ENCODE peak calls at places on chromosomes 6 and 20, in six cellular contexts. O, D, N, M, Y and V are unnamed samples.
A peak's percentile ranks its signal among the peaks of the same experiment; 100 is the strongest.

GRCh38 chr6:36436466-36436865 is 6.2 kb downstream of the PXT1 start:
- DNase-seq in O (no peak), D (no peak), N (no peak), M (no peak), Y (peak; percentile 44), V (no peak)

GRCh38 chr6:38673397-38674165 is 29.4 kb downstream of the GLO1 start:
- DNase-seq in O (no peak), D (no peak), N (peak; percentile 63), M (no peak), Y (no peak), V (no peak)

GRCh38 chr6:154960299-154960796 is 34.8 kb upstream of the TIAM2 start:
- DNase-seq in O (no peak), D (no peak), N (no peak), M (no peak), Y (no peak), V (no peak)

GRCh38 chr20:58330692-58331091 is 21.2 kb downstream of the RAB22A start:
- DNase-seq in O (no peak), D (no peak), N (no peak), M (no peak), Y (no peak), V (no peak)

GRCh38 chr6:12957321-12958051 is 240.9 kb downstream of the PHACTR1 start:
- DNase-seq in O (no peak), D (no peak), N (peak; percentile 27), M (peak; percentile 61), Y (peak; percentile 71), V (peak; percentile 42)

GRCh38 chr6:35470663-35471120 is 2.5 kb downstream of the RPL10A start:
- DNase-seq in O (no peak), D (no peak), N (no peak), M (no peak), Y (no peak), V (no peak)

GRCh38 chr6:92810913-92811312 is 608.4 kb downstream of the EPHA7 start:
- DNase-seq in O (peak; percentile 3), D (peak; percentile 60), N (no peak), M (no peak), Y (peak; percentile 65), V (no peak)

GRCh38 chr6:89690944-89691324 is 52.4 kb upstream of the LYRM2 start:
- DNase-seq in O (no peak), D (no peak), N (no peak), M (no peak), Y (no peak), V (no peak)

GRCh38 chr20:36876473-36876833 is 515 bp downstream of the TLDC2 start:
- DNase-seq in O (no peak), D (no peak), N (no peak), M (no peak), Y (no peak), V (no peak)

GRCh38 chr6:36349240-36349639 is 12.6 kb upstream of the BNIP5 start:
- DNase-seq in O (no peak), D (no peak), N (no peak), M (no peak), Y (no peak), V (peak; percentile 47)

GRCh38 chr6:3751019-3751729 is at the start of gene PXDC1:
- DNase-seq in O (no peak), D (peak; percentile 30), N (no peak), M (no peak), Y (peak; percentile 33), V (no peak)

GRCh38 chr20:11542645-11543044 is 375.0 kb upstream of the BTBD3 start:
- DNase-seq in O (no peak), D (no peak), N (no peak), M (no peak), Y (no peak), V (no peak)

GRCh38 chr20:44809380-44810060 is 826 bp downstream of the RIMS4 start:
- DNase-seq in O (no peak), D (no peak), N (no peak), M (no peak), Y (no peak), V (no peak)

GRCh38 chr6:89353702-89354392 is 1.3 kb upstream of the UBE2J1 start:
- DNase-seq in O (no peak), D (no peak), N (peak; percentile 12), M (no peak), Y (no peak), V (no peak)

GRCh38 chr20:47764154-47764734 is 21.0 kb downstream of the SULF2 start:
- DNase-seq in O (no peak), D (peak; percentile 49), N (no peak), M (no peak), Y (no peak), V (no peak)

GRCh38 chr6:127458190-127458589 is 999 bp downstream of the KIAA0408 start:
- DNase-seq in O (no peak), D (no peak), N (no peak), M (no peak), Y (peak; percentile 51), V (no peak)

GRCh38 chr6:24666097-24666615 is 543 bp downstream of the TDP2 start:
- DNase-seq in O (no peak), D (peak; percentile 54), N (no peak), M (no peak), Y (peak; percentile 56), V (no peak)

GRCh38 chr6:168649209-168649608 is 208.2 kb downstream of the SMOC2 start:
- DNase-seq in O (no peak), D (no peak), N (no peak), M (no peak), Y (no peak), V (no peak)

GRCh38 chr20:62294516-62294915 is 8.3 kb upstream of the ADRM1 start:
- DNase-seq in O (no peak), D (no peak), N (no peak), M (no peak), Y (no peak), V (no peak)

GRCh38 chr20:57991211-57991841 is 237.1 kb downstream of the ANKRD60 start:
- DNase-seq in O (no peak), D (no peak), N (no peak), M (no peak), Y (no peak), V (no peak)

GRCh38 chr20:49306903-49307336 is 29.1 kb upstream of the ZNFX1 start:
- DNase-seq in O (no peak), D (no peak), N (no peak), M (no peak), Y (no peak), V (no peak)

GRCh38 chr6:135814043-135814442 is 37.5 kb upstream of the PDE7B start:
- DNase-seq in O (no peak), D (no peak), N (no peak), M (no peak), Y (no peak), V (no peak)

GRCh38 chr6:72894091-72894490 is 272.2 kb downstream of the KCNQ5 start:
- DNase-seq in O (no peak), D (no peak), N (no peak), M (no peak), Y (no peak), V (no peak)

GRCh38 chr20:63009988-63010769 is 3.4 kb upstream of the BHLHE23 start:
- DNase-seq in O (no peak), D (no peak), N (no peak), M (peak; percentile 82), Y (peak; percentile 11), V (no peak)

GRCh38 chr20:24506146-24506545 is 36.7 kb downstream of the SYNDIG1 start:
- DNase-seq in O (no peak), D (no peak), N (no peak), M (no peak), Y (no peak), V (no peak)

GRCh38 chr20:58870293-58871014 is 17.9 kb downstream of the GNAS start:
- DNase-seq in O (no peak), D (peak; percentile 79), N (no peak), M (peak; percentile 69), Y (peak; percentile 60), V (peak; percentile 59)

GRCh38 chr6:132728616-132729015 is 14.8 kb upstream of the VNN1 start:
- DNase-seq in O (no peak), D (no peak), N (no peak), M (no peak), Y (no peak), V (no peak)

GRCh38 chr6:13404115-13404891 is 76.0 kb upstream of the TBC1D7 start:
- DNase-seq in O (no peak), D (no peak), N (peak; percentile 97), M (no peak), Y (peak; percentile 71), V (no peak)

GRCh38 chr20:61513124-61514017 is 261.3 kb downstream of the CDH4 start:
- DNase-seq in O (no peak), D (no peak), N (no peak), M (no peak), Y (no peak), V (no peak)

GRCh38 chr20:47672886-47673670 is 112.2 kb downstream of the SULF2 start:
- DNase-seq in O (no peak), D (no peak), N (no peak), M (peak; percentile 49), Y (no peak), V (no peak)